ENCODE peak calls at places on chromosome 22, in nine cellular contexts. P is CD8-positive, alpha-beta T cell; O is K562; L is tibial nerve; C is neural progenitor cell; F is heart left ventricle; J is NT2/D1; Q is MM.1S; W is sigmoid colon. R is an unnamed sample. For H3K4me1, the result is how much of the 10 kb centered on the place peaks cover.

GRCh38 chr22:29011200-29011867 is 50.3 kb downstream of the C22orf31 start:
- DNase-seq in P (no peak), O (no peak), L (no peak), C (peak), F (no peak), J (no peak), Q (no peak), W (no peak), R (peak)

GRCh38 chr22:20946080-20946986 is 20.7 kb upstream of the AIFM3 start:
- DNase-seq in P (no peak), O (no peak), L (no peak), C (no peak), F (no peak), J (no peak), Q (no peak), W (peak), R (no peak)

GRCh38 chr22:37749831-37750595 is 53.2 kb downstream of the TRIOBP start:
- DNase-seq in P (no peak), O (no peak), L (no peak), C (no peak), F (peak), J (no peak), Q (no peak), W (no peak), R (peak)

GRCh38 chr22:29917052-29917902 is 34.3 kb downstream of the MTMR3 start:
- DNase-seq in P (no peak), O (no peak), L (peak), C (no peak), F (no peak), J (no peak), Q (no peak), W (peak), R (peak)

GRCh38 chr22:33932997-33933396 is 12.7 kb upstream of the LARGE1 start:
- DNase-seq in P (no peak), O (no peak), L (no peak), C (no peak), F (no peak), J (no peak), Q (no peak), W (no peak), R (no peak)

GRCh38 chr22:19410941-19411689 is 20.4 kb downstream of the HIRA start:
- DNase-seq in P (no peak), O (no peak), L (no peak), C (no peak), F (no peak), J (no peak), Q (no peak), W (no peak), R (no peak)

GRCh38 chr22:43008509-43008908 is 6.4 kb downstream of the PACSIN2 start:
- DNase-seq in P (no peak), O (no peak), L (no peak), C (no peak), F (no peak), J (no peak), Q (no peak), W (no peak), R (no peak)

GRCh38 chr22:25420925-25421904 is 143.3 kb upstream of the GRK3 start:
- DNase-seq in P (no peak), O (no peak), L (no peak), C (peak), F (no peak), J (no peak), Q (no peak), W (no peak), R (no peak)

GRCh38 chr22:19972251-19972650 is 30.6 kb upstream of the TXNRD2 start:
- DNase-seq in P (no peak), O (no peak), L (no peak), C (no peak), F (no peak), J (no peak), Q (no peak), W (no peak), R (no peak)

GRCh38 chr22:30940655-30941362 is 27.8 kb downstream of the MORC2 start:
- DNase-seq in P (peak), O (no peak), L (no peak), C (no peak), F (no peak), J (no peak), Q (no peak), W (no peak), R (no peak)

GRCh38 chr22:24380220-24381218 is 46.9 kb upstream of the ADORA2A start:
- DNase-seq in P (no peak), O (no peak), L (no peak), C (no peak), F (no peak), J (no peak), Q (no peak), W (no peak), R (no peak)

GRCh38 chr22:23709107-23709506 is 18.3 kb downstream of the RGL4 start:
- DNase-seq in P (no peak), O (no peak), L (no peak), C (no peak), F (no peak), J (no peak), Q (no peak), W (no peak), R (no peak)

GRCh38 chr22:26447594-26448329 is 18.7 kb downstream of the ASPHD2 start:
- DNase-seq in P (no peak), O (no peak), L (no peak), C (no peak), F (no peak), J (no peak), Q (no peak), W (no peak), R (no peak)

GRCh38 chr22:47564651-47565050 is 802.2 kb downstream of the TBC1D22A start:
- DNase-seq in P (no peak), O (no peak), L (no peak), C (no peak), F (peak), J (no peak), Q (no peak), W (no peak), R (no peak)

GRCh38 chr22:22940961-22941605 is 53.5 kb downstream of the IGLL5 start:
- DNase-seq in P (no peak), O (no peak), L (no peak), C (no peak), F (no peak), J (no peak), Q (no peak), W (peak), R (no peak)

GRCh38 chr22:33163815-33164214 is 105.6 kb upstream of the SYN3 start:
- DNase-seq in P (no peak), O (no peak), L (no peak), C (no peak), F (no peak), J (no peak), Q (no peak), W (no peak), R (no peak)

GRCh38 chr22:27880778-27881394 is 38.2 kb downstream of the PITPNB start:
- DNase-seq in P (no peak), O (peak), L (peak), C (peak), F (peak), J (peak), Q (peak), W (no peak), R (peak)

GRCh38 chr22:37604875-37605274 is 3.8 kb upstream of the GGA1 start:
- DNase-seq in P (peak), O (no peak), L (no peak), C (no peak), F (no peak), J (no peak), Q (no peak), W (no peak), R (no peak)

GRCh38 chr22:17884084-17884483 is 109.8 kb upstream of the BID start:
- DNase-seq in P (no peak), O (no peak), L (no peak), C (no peak), F (no peak), J (no peak), Q (no peak), W (no peak), R (no peak)

GRCh38 chr22:31952459-31952858 is 8.1 kb downstream of the YWHAH start:
- DNase-seq in P (no peak), O (no peak), L (no peak), C (no peak), F (no peak), J (no peak), Q (no peak), W (no peak), R (no peak)

GRCh38 chr22:25709758-25710157 is 32.2 kb upstream of the MYO18B start:
- DNase-seq in P (no peak), O (no peak), L (no peak), C (no peak), F (no peak), J (no peak), Q (no peak), W (no peak), R (no peak)

GRCh38 chr22:17777005-17777716 is 2.9 kb upstream of the BID start:
- DNase-seq in P (peak), O (peak), L (no peak), C (no peak), F (peak), J (no peak), Q (peak), W (peak), R (peak)

GRCh38 chr22:44170470-44170869 is 10.3 kb upstream of the PARVG start:
- DNase-seq in P (no peak), O (no peak), L (no peak), C (no peak), F (no peak), J (no peak), Q (no peak), W (no peak), R (no peak)

GRCh38 chr22:17945851-17946690 is 78.3 kb downstream of the MICAL3 start:
- DNase-seq in P (no peak), O (no peak), L (no peak), C (no peak), F (no peak), J (no peak), Q (peak), W (peak), R (no peak)

GRCh38 chr22:43011079-43011478 is 3.9 kb downstream of the PACSIN2 start:
- DNase-seq in P (no peak), O (no peak), L (no peak), C (no peak), F (no peak), J (no peak), Q (no peak), W (no peak), R (no peak)

GRCh38 chr22:36775589-36775965 is 342 bp downstream of the IFT27 start:
- DNase-seq in P (peak), O (no peak), L (no peak), C (peak), F (no peak), J (no peak), Q (peak), W (peak), R (peak)

GRCh38 chr22:18091916-18092526 is 14.2 kb downstream of the PEX26 start:
- DNase-seq in P (peak), O (no peak), L (peak), C (no peak), F (peak), J (no peak), Q (peak), W (peak), R (peak)

GRCh38 chr22:34966980-34967379 is 99.0 kb upstream of the ISX start:
- DNase-seq in P (no peak), O (no peak), L (no peak), C (no peak), F (no peak), J (no peak), Q (no peak), W (no peak), R (no peak)

GRCh38 chr22:29729161-29729560 is 9.4 kb downstream of the CABP7 start:
- DNase-seq in P (no peak), O (no peak), L (no peak), C (no peak), F (no peak), J (no peak), Q (no peak), W (no peak), R (no peak)

GRCh38 chr22:20128902-20129746 is 2.5 kb upstream of the ZDHHC8 start:
- DNase-seq in P (peak), O (peak), L (no peak), C (peak), F (no peak), J (no peak), Q (peak), W (no peak), R (peak)

GRCh38 chr22:20071524-20071972 is 8.5 kb upstream of the DGCR8 start:
- DNase-seq in P (no peak), O (peak), L (no peak), C (no peak), F (no peak), J (no peak), Q (no peak), W (no peak), R (no peak)

GRCh38 chr22:36237462-36238347 is 1.6 kb downstream of the APOL2 start:
- DNase-seq in P (no peak), O (no peak), L (no peak), C (no peak), F (no peak), J (no peak), Q (peak), W (no peak), R (no peak)

GRCh38 chr22:32528984-32529982 is 54.7 kb downstream of the FBXO7 start:
- DNase-seq in P (peak), O (peak), L (peak), C (peak), F (peak), J (peak), Q (peak), W (peak), R (peak)

GRCh38 chr22:32932176-32932575 is 126.0 kb downstream of the SYN3 start:
- DNase-seq in P (no peak), O (no peak), L (no peak), C (no peak), F (no peak), J (no peak), Q (no peak), W (no peak), R (no peak)

GRCh38 chr22:23178512-23179254 is 1.6 kb upstream of the BCR start:
- DNase-seq in P (peak), O (peak), L (peak), C (peak), F (peak), J (peak), Q (peak), W (peak), R (peak)

GRCh38 chr22:46406349-46406748 is 70.8 kb downstream of the TRMU start:
- DNase-seq in P (no peak), O (no peak), L (no peak), C (no peak), F (peak), J (no peak), Q (no peak), W (no peak), R (no peak)
- H3K4me1 ChIP-seq in P (under half), O (under half), L (under half), C (under half), F (under half), J (under half), Q (under half), W (under half), R (under half)

GRCh38 chr22:50526849-50527801 is 1.7 kb upstream of the SCO2 start:
- DNase-seq in P (peak), O (peak), L (peak), C (peak), F (peak), J (no peak), Q (no peak), W (peak), R (peak)

GRCh38 chr22:50527921-50528681 is 1.7 kb downstream of the TYMP start:
- DNase-seq in P (peak), O (no peak), L (no peak), C (no peak), F (no peak), J (no peak), Q (no peak), W (no peak), R (no peak)

GRCh38 chr22:50524664-50525103 is 714 bp downstream of the SCO2 start:
- DNase-seq in P (no peak), O (no peak), L (no peak), C (no peak), F (no peak), J (no peak), Q (peak), W (no peak), R (no peak)

GRCh38 chr22:50525104-50525958 is at the start of gene SCO2:
- DNase-seq in P (peak), O (peak), L (peak), C (peak), F (peak), J (peak), Q (peak), W (peak), R (peak)

GRCh38 chr22:50525991-50526848 is 822 bp upstream of the SCO2 start:
- DNase-seq in P (peak), O (peak), L (peak), C (peak), F (peak), J (no peak), Q (peak), W (peak), R (peak)
- H3K4me1 ChIP-seq in P (under half), O (half or more), L (under half), C (under half), F (half or more), J (under half), Q (under half), W (under half), R (under half)

GRCh38 chr22:40415531-40416266 is 45.3 kb downstream of the SGSM3 start:
- DNase-seq in P (no peak), O (no peak), L (no peak), C (no peak), F (no peak), J (no peak), Q (no peak), W (no peak), R (no peak)

GRCh38 chr22:40413873-40414272 is 43.5 kb downstream of the SGSM3 start:
- DNase-seq in P (no peak), O (no peak), L (no peak), C (no peak), F (no peak), J (no peak), Q (no peak), W (peak), R (no peak)

GRCh38 chr22:40416267-40416570 is 45.8 kb downstream of the SGSM3 start:
- DNase-seq in P (no peak), O (no peak), L (no peak), C (no peak), F (no peak), J (no peak), Q (no peak), W (no peak), R (no peak)

GRCh38 chr22:40414306-40414705 is 43.9 kb downstream of the SGSM3 start:
- DNase-seq in P (no peak), O (no peak), L (no peak), C (no peak), F (no peak), J (no peak), Q (no peak), W (no peak), R (no peak)

GRCh38 chr22:40414838-40415505 is 44.6 kb downstream of the SGSM3 start:
- DNase-seq in P (no peak), O (no peak), L (no peak), C (no peak), F (no peak), J (no peak), Q (peak), W (no peak), R (no peak)
- H3K4me1 ChIP-seq in P (under half), O (under half), L (under half), C (under half), F (under half), J (under half), Q (under half), W (under half), R (under half)

GRCh38 chr22:39238124-39238466 is 6.7 kb downstream of the PDGFB start:
- DNase-seq in P (no peak), O (no peak), L (no peak), C (no peak), F (no peak), J (no peak), Q (no peak), W (no peak), R (no peak)
- H3K4me1 ChIP-seq in P (half or more), O (half or more), L (half or more), C (under half), F (half or more), J (under half), Q (half or more), W (half or more), R (under half)

GRCh38 chr22:46089426-46090041 is 60.8 kb upstream of the PPARA start:
- DNase-seq in P (no peak), O (no peak), L (no peak), C (no peak), F (no peak), J (no peak), Q (no peak), W (peak), R (peak)

GRCh38 chr22:46090051-46090591 is 60.2 kb upstream of the PPARA start:
- DNase-seq in P (no peak), O (no peak), L (no peak), C (no peak), F (no peak), J (no peak), Q (no peak), W (peak), R (peak)

GRCh38 chr22:46087816-46088277 is 62.5 kb upstream of the PPARA start:
- DNase-seq in P (no peak), O (peak), L (peak), C (peak), F (peak), J (no peak), Q (no peak), W (peak), R (peak)

GRCh38 chr22:46087336-46087690 is 63.0 kb upstream of the PPARA start:
- DNase-seq in P (no peak), O (no peak), L (no peak), C (no peak), F (no peak), J (no peak), Q (no peak), W (no peak), R (no peak)

GRCh38 chr22:46088541-46089311 is 61.6 kb upstream of the PPARA start:
- DNase-seq in P (no peak), O (no peak), L (no peak), C (no peak), F (no peak), J (no peak), Q (no peak), W (peak), R (peak)
- H3K4me1 ChIP-seq in P (under half), O (half or more), L (half or more), C (under half), F (half or more), J (under half), Q (under half), W (half or more), R (half or more)

DNA sequence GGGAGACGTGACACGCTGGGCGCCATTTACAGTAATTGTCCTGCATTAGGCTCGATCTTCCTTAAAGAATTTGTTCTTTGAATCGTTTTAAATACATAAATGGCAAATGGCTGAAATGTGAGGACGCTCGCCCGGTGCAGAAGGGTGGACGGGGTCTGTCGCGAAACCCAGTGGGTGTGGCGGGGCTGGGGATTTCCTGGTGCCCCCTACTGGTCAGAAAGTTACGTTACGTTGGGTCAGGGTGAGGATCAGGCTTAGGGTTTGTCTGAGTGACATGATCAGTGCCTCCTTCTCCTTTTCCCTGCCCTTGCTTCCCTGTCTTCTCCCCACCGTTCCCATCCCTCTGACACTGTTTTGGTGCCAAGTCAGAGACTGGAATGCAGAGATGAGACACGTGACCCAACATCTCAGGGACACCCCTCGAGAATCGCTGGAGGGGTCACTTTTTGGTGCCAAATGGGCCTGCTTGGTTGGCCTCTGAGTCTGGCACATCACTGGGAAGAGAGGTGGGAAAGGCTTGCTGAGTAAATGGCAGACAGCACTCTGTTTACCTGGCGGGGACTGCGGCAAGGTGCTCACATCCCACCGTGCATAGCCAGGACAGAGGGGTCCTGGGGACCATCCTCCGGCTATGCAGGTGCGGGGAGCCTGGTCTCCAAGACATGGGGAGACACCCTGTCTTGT is 1107.6 kb downstream of the BRD1 start:
- DNase-seq in P (no peak), O (peak), L (no peak), C (peak), F (no peak), J (peak), Q (no peak), W (peak), R (no peak)
- H3K4me1 ChIP-seq in P (under half), O (under half), L (under half), C (under half), F (under half), J (under half), Q (under half), W (under half), R (under half)